ENCODE peak calls at places on chromosomes 1 and 21, in six cellular contexts. S is cardiac muscle cell, P is vagina, I is skeletal muscle cell, H is HFF-Myc, Q is breast epithelium. R is an unnamed sample.
A peak's percentile ranks its signal among the peaks of the same experiment; 100 is the strongest.

GRCh38 chr1:201496296-201496690 is 10.6 kb downstream of the CSRP1 start:
- DNase-seq in S (no peak), P (no peak), I (no peak), H (no peak), Q (no peak), R (no peak)

GRCh38 chr1:206834711-206835110 is 30.7 kb upstream of the IL20 start:
- DNase-seq in S (peak; percentile 32), P (no peak), I (no peak), H (no peak), Q (no peak), R (no peak)

GRCh38 chr1:231460614-231461013 is 38.5 kb upstream of the EGLN1 start:
- DNase-seq in S (peak; percentile 78), P (no peak), I (no peak), H (no peak), Q (no peak), R (no peak)

GRCh38 chr1:10615932-10616671 is 141.4 kb downstream of the PEX14 start:
- DNase-seq in S (no peak), P (no peak), I (no peak), H (no peak), Q (peak; percentile 25), R (no peak)

GRCh38 chr1:17564458-17565393 is 25.2 kb downstream of the ARHGEF10L start:
- DNase-seq in S (no peak), P (no peak), I (no peak), H (no peak), Q (peak; percentile 69), R (no peak)

GRCh38 chr21:39087238-39087975 is 95.8 kb downstream of the PSMG1 start:
- DNase-seq in S (no peak), P (no peak), I (no peak), H (no peak), Q (no peak), R (no peak)

GRCh38 chr1:12230549-12231275 is 882 bp downstream of the VPS13D start:
- DNase-seq in S (peak; percentile 35), P (no peak), I (no peak), H (no peak), Q (peak; percentile 59), R (no peak)

GRCh38 chr1:160363010-160363409 is 3.9 kb upstream of the NHLH1 start:
- DNase-seq in S (no peak), P (peak; percentile 54), I (no peak), H (no peak), Q (no peak), R (no peak)

GRCh38 chr1:15429701-15430149 is 8.5 kb upstream of the CTRC start:
- DNase-seq in S (peak; percentile 36), P (no peak), I (peak; percentile 32), H (no peak), Q (no peak), R (no peak)

GRCh38 chr1:29806646-29807319 is 570.5 kb downstream of the PTPRU start:
- DNase-seq in S (no peak), P (no peak), I (no peak), H (no peak), Q (no peak), R (no peak)

GRCh38 chr1:113452921-113453770 is 62.8 kb downstream of the MAGI3 start:
- DNase-seq in S (peak; percentile 67), P (no peak), I (peak; percentile 25), H (peak; percentile 32), Q (no peak), R (no peak)

GRCh38 chr1:152141971-152142584 is 16.9 kb downstream of the RPTN start:
- DNase-seq in S (peak; percentile 80), P (no peak), I (peak; percentile 24), H (peak; percentile 29), Q (no peak), R (no peak)

GRCh38 chr1:2320760-2321159 is 70.6 kb downstream of the MORN1 start:
- DNase-seq in S (no peak), P (no peak), I (no peak), H (no peak), Q (no peak), R (no peak)

GRCh38 chr1:2323575-2323974 is 67.8 kb downstream of the MORN1 start:
- DNase-seq in S (no peak), P (no peak), I (no peak), H (no peak), Q (no peak), R (no peak)

GRCh38 chr1:2322593-2323295 is 68.6 kb downstream of the MORN1 start:
- DNase-seq in S (no peak), P (no peak), I (no peak), H (no peak), Q (peak; percentile 77), R (no peak)

GRCh38 chr1:2321258-2321657 is 70.1 kb downstream of the MORN1 start:
- DNase-seq in S (no peak), P (no peak), I (no peak), H (no peak), Q (no peak), R (no peak)

DNA sequence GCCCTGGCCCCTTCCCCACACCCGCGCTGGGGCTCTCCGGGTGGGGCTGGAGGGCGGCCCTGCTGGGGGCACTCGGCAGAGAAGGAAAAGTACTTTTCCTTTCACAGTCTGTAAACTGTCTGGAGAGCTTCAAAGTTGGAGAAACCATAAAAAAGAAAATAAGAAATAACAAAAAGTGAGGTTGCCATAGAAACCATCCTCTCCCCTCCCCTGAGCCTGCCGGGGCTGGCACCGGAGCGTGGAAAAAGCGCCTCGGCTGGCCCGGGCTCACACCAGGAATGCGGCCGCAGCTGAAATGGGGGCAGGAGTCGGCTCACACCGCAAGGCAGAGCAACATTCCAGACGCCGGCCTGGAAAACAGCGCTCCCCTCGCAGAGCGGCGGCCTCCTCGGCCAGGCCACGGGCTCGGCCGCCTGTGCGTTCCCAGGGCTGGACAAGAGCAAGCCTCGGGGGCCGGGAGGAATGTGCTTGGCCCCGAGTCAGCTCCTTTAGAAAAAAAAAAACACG is 69.2 kb downstream of the MORN1 start:
- DNase-seq in S (peak; percentile 97), P (no peak), I (peak; percentile 51), H (no peak), Q (peak; percentile 88), R (no peak)
- H3K4me3 ChIP-seq in S (no peak overlapping the region), P (peak overlapping the region; percentile 17), I (no peak overlapping the region), H (no peak overlapping the region), Q (no peak overlapping the region), R (no peak overlapping the region)

GRCh38 chr1:247905899-247906503 is 10.6 kb downstream of the OR2W3 start:
- DNase-seq in S (no peak), P (no peak), I (no peak), H (no peak), Q (no peak), R (no peak)

GRCh38 chr1:247904122-247904521 is 8.7 kb downstream of the OR2W3 start:
- DNase-seq in S (no peak), P (no peak), I (no peak), H (no peak), Q (no peak), R (no peak)

GRCh38 chr1:247908761-247909160 is 11.3 kb upstream of the OR2T8 start:
- DNase-seq in S (no peak), P (no peak), I (no peak), H (no peak), Q (no peak), R (no peak)

GRCh38 chr1:247905181-247905580 is 9.8 kb downstream of the OR2W3 start:
- DNase-seq in S (no peak), P (no peak), I (no peak), H (no peak), Q (no peak), R (no peak)

GRCh38 chr1:247906504-247907047 is 11.2 kb downstream of the OR2W3 start:
- DNase-seq in S (peak; percentile 0), P (no peak), I (peak; percentile 2), H (no peak), Q (no peak), R (no peak)
- H3K4me3 ChIP-seq in S (no peak overlapping the region), P (peak overlapping the region; percentile 19), I (no peak overlapping the region), H (no peak overlapping the region), Q (peak overlapping the region; percentile 22), R (no peak overlapping the region)

DNA sequence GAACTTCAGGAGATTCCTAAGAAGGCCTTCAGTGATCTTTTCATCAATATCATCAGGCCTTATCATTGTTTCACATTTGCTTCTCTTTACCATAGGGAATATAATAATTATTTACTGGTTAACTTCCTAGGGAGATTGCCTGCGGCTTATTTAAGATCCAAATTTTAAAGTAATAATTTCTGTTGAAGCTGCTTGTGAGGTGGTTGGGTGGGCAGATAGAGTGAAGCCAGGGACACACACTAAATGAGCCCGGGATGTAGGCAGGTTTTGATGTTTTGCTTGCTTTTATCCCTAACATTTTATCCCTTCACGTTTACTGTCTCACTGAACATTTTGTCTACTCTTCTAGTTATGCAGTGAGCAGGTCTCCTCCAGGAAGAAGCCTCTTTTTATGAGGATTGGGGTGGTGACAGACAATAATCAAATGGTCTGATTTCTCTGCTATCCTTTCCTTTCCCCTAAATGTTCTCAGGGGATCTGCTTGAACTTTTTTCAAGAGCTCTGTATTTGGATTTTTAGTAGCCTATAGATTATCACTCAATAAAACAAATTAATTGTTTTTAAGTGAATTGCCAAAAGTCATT is 164.7 kb downstream of the RUNX1 start:
- DNase-seq in S (no peak), P (peak; percentile 18), I (no peak), H (no peak), Q (no peak), R (no peak)
- H3K4me3 ChIP-seq in S (no peak overlapping the region), P (peak overlapping the region; percentile 26), I (peak overlapping the region; percentile 88), H (peak overlapping the region; percentile 64), Q (peak overlapping the region; percentile 81), R (peak overlapping the region; percentile 84)

GRCh38 chr1:19932866-19933265 is 9.4 kb upstream of the PLA2G2E start:
- DNase-seq in S (no peak), P (no peak), I (no peak), H (no peak), Q (no peak), R (no peak)
- H3K4me3 ChIP-seq in S (no peak overlapping the region), P (no peak overlapping the region), I (no peak overlapping the region), H (no peak overlapping the region), Q (no peak overlapping the region), R (no peak overlapping the region)

GRCh38 chr1:89553195-89553584 is 28.6 kb downstream of the LRRC8B start:
- DNase-seq in S (no peak), P (no peak), I (no peak), H (no peak), Q (no peak), R (no peak)
- H3K4me3 ChIP-seq in S (no peak overlapping the region), P (no peak overlapping the region), I (no peak overlapping the region), H (no peak overlapping the region), Q (no peak overlapping the region), R (no peak overlapping the region)

R was measured in RWPE2.